ENCODE peak calls at places on chromosomes 16 and 17, in ten cellular contexts. One of them, this sample, is unnamed.

GRCh38 chr17:16939606-16940115 is 32.3 kb downstream of the TNFRSF13B start:
- DNase-seq in adrenal gland: no peak
- DNase-seq in transverse colon: peak
- DNase-seq in H54: no peak
- DNase-seq in lower leg skin: no peak
- DNase-seq in ovary: no peak
- DNase-seq in A549: no peak
- DNase-seq in tibial nerve: no peak
- DNase-seq in uterus: no peak
- DNase-seq in HCT116: no peak
- DNase-seq in this sample: no peak

GRCh38 chr16:82585675-82586074 is 41.1 kb upstream of the CDH13 start:
- DNase-seq in adrenal gland: no peak
- DNase-seq in transverse colon: no peak
- DNase-seq in H54: peak
- DNase-seq in lower leg skin: no peak
- DNase-seq in ovary: no peak
- DNase-seq in A549: no peak
- DNase-seq in tibial nerve: no peak
- DNase-seq in uterus: no peak
- DNase-seq in HCT116: no peak
- DNase-seq in this sample: no peak

GRCh38 chr17:63124536-63124935 is 158.5 kb downstream of the TANC2 start:
- DNase-seq in adrenal gland: no peak
- DNase-seq in transverse colon: no peak
- DNase-seq in H54: no peak
- DNase-seq in lower leg skin: no peak
- DNase-seq in ovary: no peak
- DNase-seq in A549: peak
- DNase-seq in tibial nerve: no peak
- DNase-seq in uterus: no peak
- DNase-seq in HCT116: no peak
- DNase-seq in this sample: no peak

GRCh38 chr17:21239680-21240374 is 13.4 kb downstream of the NATD1 start:
- DNase-seq in adrenal gland: peak
- DNase-seq in transverse colon: no peak
- DNase-seq in H54: no peak
- DNase-seq in lower leg skin: no peak
- DNase-seq in ovary: no peak
- DNase-seq in A549: peak
- DNase-seq in tibial nerve: no peak
- DNase-seq in uterus: no peak
- DNase-seq in HCT116: no peak
- DNase-seq in this sample: peak

GRCh38 chr17:42571435-42572225 is 4.7 kb downstream of the MLX start:
- DNase-seq in adrenal gland: peak
- DNase-seq in transverse colon: peak
- DNase-seq in H54: no peak
- DNase-seq in lower leg skin: no peak
- DNase-seq in ovary: peak
- DNase-seq in A549: no peak
- DNase-seq in tibial nerve: no peak
- DNase-seq in uterus: no peak
- DNase-seq in HCT116: no peak
- DNase-seq in this sample: no peak

GRCh38 chr17:15247891-15248529 is 17.1 kb downstream of the PMP22 start:
- DNase-seq in adrenal gland: no peak
- DNase-seq in transverse colon: no peak
- DNase-seq in H54: no peak
- DNase-seq in lower leg skin: no peak
- DNase-seq in ovary: no peak
- DNase-seq in A549: peak
- DNase-seq in tibial nerve: no peak
- DNase-seq in uterus: no peak
- DNase-seq in HCT116: no peak
- DNase-seq in this sample: peak

GRCh38 chr16:87238371-87238715 is 78.8 kb downstream of the C16orf95 start:
- DNase-seq in adrenal gland: no peak
- DNase-seq in transverse colon: no peak
- DNase-seq in H54: no peak
- DNase-seq in lower leg skin: peak
- DNase-seq in ovary: no peak
- DNase-seq in A549: no peak
- DNase-seq in tibial nerve: no peak
- DNase-seq in uterus: no peak
- DNase-seq in HCT116: no peak
- DNase-seq in this sample: no peak

GRCh38 chr17:75872434-75873351 is 5.7 kb downstream of the TRIM47 start:
- DNase-seq in adrenal gland: peak
- DNase-seq in transverse colon: peak
- DNase-seq in H54: peak
- DNase-seq in lower leg skin: peak
- DNase-seq in ovary: peak
- DNase-seq in A549: peak
- DNase-seq in tibial nerve: peak
- DNase-seq in uterus: peak
- DNase-seq in HCT116: no peak
- DNase-seq in this sample: peak

GRCh38 chr17:9900019-9900594 is 5.0 kb downstream of the RCVRN start:
- DNase-seq in adrenal gland: no peak
- DNase-seq in transverse colon: no peak
- DNase-seq in H54: no peak
- DNase-seq in lower leg skin: no peak
- DNase-seq in ovary: no peak
- DNase-seq in A549: no peak
- DNase-seq in tibial nerve: no peak
- DNase-seq in uterus: peak
- DNase-seq in HCT116: no peak
- DNase-seq in this sample: no peak

GRCh38 chr17:55496094-55496881 is 15.0 kb downstream of the SMIM36 start:
- DNase-seq in adrenal gland: peak
- DNase-seq in transverse colon: peak
- DNase-seq in H54: no peak
- DNase-seq in lower leg skin: no peak
- DNase-seq in ovary: no peak
- DNase-seq in A549: peak
- DNase-seq in tibial nerve: no peak
- DNase-seq in uterus: no peak
- DNase-seq in HCT116: no peak
- DNase-seq in this sample: peak

DNA sequence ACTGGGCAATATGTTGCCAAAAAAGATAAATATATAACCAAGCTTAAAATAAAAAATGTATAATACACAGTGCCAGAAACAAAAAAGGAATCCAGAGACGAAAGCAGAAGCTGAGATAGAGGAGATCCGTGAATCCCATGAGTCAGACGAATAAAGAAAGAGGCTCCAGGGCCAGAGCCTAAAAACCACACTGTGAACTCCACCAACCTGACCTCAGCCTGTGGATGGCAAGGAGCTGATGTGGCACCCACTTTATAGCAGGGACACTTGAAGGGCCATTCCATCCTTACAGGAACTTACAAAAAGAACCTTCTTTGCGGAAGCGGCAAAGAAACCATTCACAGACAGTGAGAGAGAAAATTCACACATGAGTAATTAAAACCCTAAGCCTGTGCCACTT is 34.7 kb downstream of the PITPNM3 start:
- DNase-seq in adrenal gland: no peak
- DNase-seq in transverse colon: no peak
- DNase-seq in H54: no peak
- DNase-seq in lower leg skin: no peak
- DNase-seq in ovary: no peak
- DNase-seq in A549: no peak
- DNase-seq in tibial nerve: no peak
- DNase-seq in uterus: no peak
- DNase-seq in HCT116: no peak
- DNase-seq in this sample: no peak
- TF ChIP-seq POLR2A in adrenal gland: no peak
- TF ChIP-seq POLR2A in transverse colon: no peak
- TF ChIP-seq POLR2A in H54: no peak
- TF ChIP-seq POLR2A in lower leg skin: no peak
- TF ChIP-seq POLR2A in ovary: no peak
- TF ChIP-seq POLR2A in A549: no peak
- TF ChIP-seq POLR2A in tibial nerve: no peak
- TF ChIP-seq POLR2A in uterus: no peak
- TF ChIP-seq POLR2A in HCT116: no peak
- TF ChIP-seq POLR2A in this sample: no peak

GRCh38 chr16:593406-593805 is 3.5 kb downstream of the RAB40C start:
- DNase-seq in adrenal gland: no peak
- DNase-seq in transverse colon: peak
- DNase-seq in H54: no peak
- DNase-seq in lower leg skin: no peak
- DNase-seq in ovary: no peak
- DNase-seq in A549: no peak
- DNase-seq in tibial nerve: no peak
- DNase-seq in uterus: no peak
- DNase-seq in HCT116: no peak
- DNase-seq in this sample: no peak
- TF ChIP-seq POLR2A in adrenal gland: no peak
- TF ChIP-seq POLR2A in transverse colon: peak
- TF ChIP-seq POLR2A in H54: no peak
- TF ChIP-seq POLR2A in lower leg skin: no peak
- TF ChIP-seq POLR2A in ovary: no peak
- TF ChIP-seq POLR2A in A549: no peak
- TF ChIP-seq POLR2A in tibial nerve: no peak
- TF ChIP-seq POLR2A in uterus: no peak
- TF ChIP-seq POLR2A in HCT116: no peak
- TF ChIP-seq POLR2A in this sample: no peak

DNA sequence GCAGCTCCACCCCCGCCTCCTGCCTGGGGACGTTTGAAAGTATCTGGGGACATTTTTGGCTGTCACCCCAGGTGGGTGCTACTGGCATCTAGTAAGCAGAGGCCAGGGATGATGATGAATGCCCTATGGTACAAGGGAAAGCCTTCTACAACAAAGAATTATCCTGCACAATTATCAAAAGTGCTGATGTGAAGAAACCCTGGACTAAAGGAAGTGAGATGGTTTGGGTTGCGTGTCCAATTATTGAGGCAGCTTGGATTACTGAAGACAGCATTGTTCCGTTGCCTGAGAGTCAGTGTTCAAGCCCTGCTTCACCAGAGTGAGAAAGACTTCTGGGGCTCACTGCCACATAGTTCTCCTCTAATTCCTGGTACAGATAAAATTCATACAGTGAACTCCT is 343.4 kb downstream of the CA10 start:
- DNase-seq in adrenal gland: no peak
- DNase-seq in transverse colon: no peak
- DNase-seq in H54: no peak
- DNase-seq in lower leg skin: no peak
- DNase-seq in ovary: no peak
- DNase-seq in A549: no peak
- DNase-seq in tibial nerve: no peak
- DNase-seq in uterus: no peak
- DNase-seq in HCT116: no peak
- DNase-seq in this sample: no peak
- TF ChIP-seq POLR2A in adrenal gland: no peak
- TF ChIP-seq POLR2A in transverse colon: no peak
- TF ChIP-seq POLR2A in H54: no peak
- TF ChIP-seq POLR2A in lower leg skin: no peak
- TF ChIP-seq POLR2A in ovary: no peak
- TF ChIP-seq POLR2A in A549: no peak
- TF ChIP-seq POLR2A in tibial nerve: no peak
- TF ChIP-seq POLR2A in uterus: no peak
- TF ChIP-seq POLR2A in HCT116: no peak
- TF ChIP-seq POLR2A in this sample: no peak

DNA sequence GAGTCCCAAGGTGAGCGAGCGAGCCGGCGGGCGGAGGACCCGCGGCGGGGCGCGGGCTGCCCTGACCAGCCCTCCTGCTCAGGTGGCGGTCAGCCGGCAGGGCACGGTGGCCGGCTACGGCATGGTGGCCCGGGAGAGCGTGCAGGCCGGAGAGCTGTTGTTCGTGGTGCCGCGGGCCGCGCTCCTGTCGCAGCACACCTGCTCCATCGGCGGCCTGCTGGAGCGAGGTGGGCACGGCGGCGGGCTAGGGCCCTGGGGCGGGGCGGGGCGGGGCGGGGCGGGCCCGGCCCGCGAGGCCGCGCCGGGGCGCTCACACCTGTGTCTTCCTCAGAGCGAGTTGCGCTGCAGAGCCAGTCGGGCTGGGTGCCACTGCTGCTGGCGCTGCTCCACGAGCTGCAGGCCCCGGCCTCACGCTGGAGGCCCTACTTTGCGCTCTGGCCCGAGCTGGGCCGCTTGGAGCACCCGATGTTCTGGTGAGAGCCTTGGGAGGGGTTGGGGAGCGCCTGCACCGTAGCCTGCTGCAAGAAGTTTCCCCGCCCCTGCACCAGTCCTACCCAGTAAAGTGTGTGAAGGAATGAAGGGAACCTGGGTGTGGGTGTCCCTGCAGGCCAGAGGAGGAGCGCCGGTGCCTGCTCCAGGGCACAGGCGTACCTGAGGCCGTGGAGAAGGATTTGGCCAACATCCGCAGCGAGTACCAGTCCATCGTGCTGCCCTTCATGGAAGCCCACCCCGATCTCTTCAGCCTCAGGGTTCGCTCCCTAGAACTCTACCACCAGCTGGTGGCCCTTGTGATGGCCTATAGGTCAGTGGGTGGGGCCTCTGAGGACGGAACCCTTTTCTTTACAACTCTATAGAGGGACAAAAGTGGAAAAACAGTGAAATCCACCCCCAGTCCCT is 802 bp downstream of the SETD6 start:
- DNase-seq in adrenal gland: peak
- DNase-seq in transverse colon: peak
- DNase-seq in H54: no peak
- DNase-seq in lower leg skin: no peak
- DNase-seq in ovary: peak
- DNase-seq in A549: no peak
- DNase-seq in tibial nerve: no peak
- DNase-seq in uterus: no peak
- DNase-seq in HCT116: no peak
- DNase-seq in this sample: peak
- TF ChIP-seq POLR2A in adrenal gland: no peak
- TF ChIP-seq POLR2A in transverse colon: no peak
- TF ChIP-seq POLR2A in H54: no peak
- TF ChIP-seq POLR2A in lower leg skin: no peak
- TF ChIP-seq POLR2A in ovary: no peak
- TF ChIP-seq POLR2A in A549: peak
- TF ChIP-seq POLR2A in tibial nerve: no peak
- TF ChIP-seq POLR2A in uterus: no peak
- TF ChIP-seq POLR2A in HCT116: peak
- TF ChIP-seq POLR2A in this sample: no peak

This sample was measured in erythroblast.